ENCODE peak calls at places on chromosomes 16 and 17, in seven cellular contexts. One of them, this sample, is unnamed.

GRCh38 chr16:51391798-51392511 is 240.9 kb upstream of the SALL1 start:
- DNase-seq in left cardiac atrium: no peak
- DNase-seq in heart right ventricle: no peak
- DNase-seq in stimulated activated CD8-positive, alpha-beta memory T cell treated with anti-CD3 and anti-CD28 coated beads, Interleukin-15, amount 100 ng/mL, for 24 hours: no peak
- DNase-seq in stimulated activated naive CD4-positive, alpha-beta T cell treated with Interleukin-2 at 50 U/mL for 16 hours: no peak
- DNase-seq in stimulated activated CD4-positive, alpha-beta T cell treated with anti-CD3 and anti-CD28 coated beads, Interleukin-12 subunit alpha, Interleukin-12 subunit beta, amount 100 ng/mL, for 24 hours: no peak
- DNase-seq in H54: no peak
- DNase-seq in this sample: no peak

GRCh38 chr16:61165797-61166196 is 870.4 kb downstream of the CDH8 start:
- DNase-seq in H54: no peak
- DNase-seq in stimulated activated CD4-positive, alpha-beta T cell treated with anti-CD3 and anti-CD28 coated beads, Interleukin-12 subunit alpha, Interleukin-12 subunit beta, amount 100 ng/mL, for 24 hours: no peak
- DNase-seq in heart right ventricle: no peak
- DNase-seq in left cardiac atrium: no peak
- DNase-seq in stimulated activated naive CD4-positive, alpha-beta T cell treated with Interleukin-2 at 50 U/mL for 16 hours: no peak
- DNase-seq in stimulated activated CD8-positive, alpha-beta memory T cell treated with anti-CD3 and anti-CD28 coated beads, Interleukin-15, amount 100 ng/mL, for 24 hours: no peak
- DNase-seq in this sample: no peak

GRCh38 chr17:413016-413350 is 60.4 kb upstream of the RPH3AL start:
- DNase-seq in stimulated activated CD8-positive, alpha-beta memory T cell treated with anti-CD3 and anti-CD28 coated beads, Interleukin-15, amount 100 ng/mL, for 24 hours: no peak
- DNase-seq in stimulated activated naive CD4-positive, alpha-beta T cell treated with Interleukin-2 at 50 U/mL for 16 hours: no peak
- DNase-seq in heart right ventricle: no peak
- DNase-seq in stimulated activated CD4-positive, alpha-beta T cell treated with anti-CD3 and anti-CD28 coated beads, Interleukin-12 subunit alpha, Interleukin-12 subunit beta, amount 100 ng/mL, for 24 hours: no peak
- DNase-seq in left cardiac atrium: no peak
- DNase-seq in H54: no peak
- DNase-seq in this sample: peak

GRCh38 chr17:17062866-17063265 is 20.6 kb downstream of the MPRIP start:
- DNase-seq in heart right ventricle: no peak
- DNase-seq in left cardiac atrium: peak
- DNase-seq in stimulated activated CD4-positive, alpha-beta T cell treated with anti-CD3 and anti-CD28 coated beads, Interleukin-12 subunit alpha, Interleukin-12 subunit beta, amount 100 ng/mL, for 24 hours: no peak
- DNase-seq in H54: no peak
- DNase-seq in stimulated activated CD8-positive, alpha-beta memory T cell treated with anti-CD3 and anti-CD28 coated beads, Interleukin-15, amount 100 ng/mL, for 24 hours: no peak
- DNase-seq in stimulated activated naive CD4-positive, alpha-beta T cell treated with Interleukin-2 at 50 U/mL for 16 hours: no peak
- DNase-seq in this sample: no peak

GRCh38 chr16:84496991-84497390 is 7.5 kb downstream of the MEAK7 start:
- DNase-seq in left cardiac atrium: no peak
- DNase-seq in stimulated activated CD8-positive, alpha-beta memory T cell treated with anti-CD3 and anti-CD28 coated beads, Interleukin-15, amount 100 ng/mL, for 24 hours: no peak
- DNase-seq in heart right ventricle: no peak
- DNase-seq in stimulated activated naive CD4-positive, alpha-beta T cell treated with Interleukin-2 at 50 U/mL for 16 hours: no peak
- DNase-seq in stimulated activated CD4-positive, alpha-beta T cell treated with anti-CD3 and anti-CD28 coated beads, Interleukin-12 subunit alpha, Interleukin-12 subunit beta, amount 100 ng/mL, for 24 hours: no peak
- DNase-seq in H54: no peak
- DNase-seq in this sample: no peak

GRCh38 chr16:2365397-2365796 is 24.9 kb upstream of the ABCA3 start:
- DNase-seq in stimulated activated naive CD4-positive, alpha-beta T cell treated with Interleukin-2 at 50 U/mL for 16 hours: no peak
- DNase-seq in stimulated activated CD4-positive, alpha-beta T cell treated with anti-CD3 and anti-CD28 coated beads, Interleukin-12 subunit alpha, Interleukin-12 subunit beta, amount 100 ng/mL, for 24 hours: no peak
- DNase-seq in heart right ventricle: no peak
- DNase-seq in stimulated activated CD8-positive, alpha-beta memory T cell treated with anti-CD3 and anti-CD28 coated beads, Interleukin-15, amount 100 ng/mL, for 24 hours: no peak
- DNase-seq in H54: no peak
- DNase-seq in left cardiac atrium: no peak
- DNase-seq in this sample: no peak

GRCh38 chr17:65359016-65359415 is 202.4 kb downstream of the AXIN2 start:
- DNase-seq in H54: peak
- DNase-seq in left cardiac atrium: no peak
- DNase-seq in heart right ventricle: no peak
- DNase-seq in stimulated activated CD8-positive, alpha-beta memory T cell treated with anti-CD3 and anti-CD28 coated beads, Interleukin-15, amount 100 ng/mL, for 24 hours: no peak
- DNase-seq in stimulated activated CD4-positive, alpha-beta T cell treated with anti-CD3 and anti-CD28 coated beads, Interleukin-12 subunit alpha, Interleukin-12 subunit beta, amount 100 ng/mL, for 24 hours: peak
- DNase-seq in stimulated activated naive CD4-positive, alpha-beta T cell treated with Interleukin-2 at 50 U/mL for 16 hours: peak
- DNase-seq in this sample: no peak

GRCh38 chr17:6510321-6511023 is 45.9 kb downstream of the PITPNM3 start:
- DNase-seq in stimulated activated CD8-positive, alpha-beta memory T cell treated with anti-CD3 and anti-CD28 coated beads, Interleukin-15, amount 100 ng/mL, for 24 hours: no peak
- DNase-seq in stimulated activated naive CD4-positive, alpha-beta T cell treated with Interleukin-2 at 50 U/mL for 16 hours: no peak
- DNase-seq in left cardiac atrium: no peak
- DNase-seq in heart right ventricle: no peak
- DNase-seq in H54: peak
- DNase-seq in stimulated activated CD4-positive, alpha-beta T cell treated with anti-CD3 and anti-CD28 coated beads, Interleukin-12 subunit alpha, Interleukin-12 subunit beta, amount 100 ng/mL, for 24 hours: no peak
- DNase-seq in this sample: no peak

GRCh38 chr17:12545877-12546513 is 119.7 kb upstream of the MYOCD start:
- DNase-seq in stimulated activated CD4-positive, alpha-beta T cell treated with anti-CD3 and anti-CD28 coated beads, Interleukin-12 subunit alpha, Interleukin-12 subunit beta, amount 100 ng/mL, for 24 hours: no peak
- DNase-seq in stimulated activated CD8-positive, alpha-beta memory T cell treated with anti-CD3 and anti-CD28 coated beads, Interleukin-15, amount 100 ng/mL, for 24 hours: no peak
- DNase-seq in heart right ventricle: no peak
- DNase-seq in H54: peak
- DNase-seq in left cardiac atrium: no peak
- DNase-seq in stimulated activated naive CD4-positive, alpha-beta T cell treated with Interleukin-2 at 50 U/mL for 16 hours: no peak
- DNase-seq in this sample: no peak

GRCh38 chr16:4313563-4314531 is 2.0 kb upstream of the GLIS2 start:
- DNase-seq in H54: no peak
- DNase-seq in left cardiac atrium: peak
- DNase-seq in stimulated activated CD8-positive, alpha-beta memory T cell treated with anti-CD3 and anti-CD28 coated beads, Interleukin-15, amount 100 ng/mL, for 24 hours: no peak
- DNase-seq in heart right ventricle: peak
- DNase-seq in stimulated activated naive CD4-positive, alpha-beta T cell treated with Interleukin-2 at 50 U/mL for 16 hours: no peak
- DNase-seq in stimulated activated CD4-positive, alpha-beta T cell treated with anti-CD3 and anti-CD28 coated beads, Interleukin-12 subunit alpha, Interleukin-12 subunit beta, amount 100 ng/mL, for 24 hours: no peak
- DNase-seq in this sample: peak

GRCh38 chr16:17465460-17465859 is 5.3 kb downstream of the XYLT1 start:
- DNase-seq in stimulated activated CD4-positive, alpha-beta T cell treated with anti-CD3 and anti-CD28 coated beads, Interleukin-12 subunit alpha, Interleukin-12 subunit beta, amount 100 ng/mL, for 24 hours: no peak
- DNase-seq in H54: no peak
- DNase-seq in stimulated activated CD8-positive, alpha-beta memory T cell treated with anti-CD3 and anti-CD28 coated beads, Interleukin-15, amount 100 ng/mL, for 24 hours: no peak
- DNase-seq in stimulated activated naive CD4-positive, alpha-beta T cell treated with Interleukin-2 at 50 U/mL for 16 hours: no peak
- DNase-seq in left cardiac atrium: no peak
- DNase-seq in heart right ventricle: no peak
- DNase-seq in this sample: no peak

GRCh38 chr16:67548265-67549126 is 13.8 kb upstream of the CTCF start:
- DNase-seq in left cardiac atrium: no peak
- DNase-seq in stimulated activated CD4-positive, alpha-beta T cell treated with anti-CD3 and anti-CD28 coated beads, Interleukin-12 subunit alpha, Interleukin-12 subunit beta, amount 100 ng/mL, for 24 hours: no peak
- DNase-seq in heart right ventricle: no peak
- DNase-seq in stimulated activated CD8-positive, alpha-beta memory T cell treated with anti-CD3 and anti-CD28 coated beads, Interleukin-15, amount 100 ng/mL, for 24 hours: no peak
- DNase-seq in stimulated activated naive CD4-positive, alpha-beta T cell treated with Interleukin-2 at 50 U/mL for 16 hours: no peak
- DNase-seq in H54: no peak
- DNase-seq in this sample: no peak

GRCh38 chr16:22763655-22764054 is 50.3 kb upstream of the HS3ST2 start:
- DNase-seq in stimulated activated CD4-positive, alpha-beta T cell treated with anti-CD3 and anti-CD28 coated beads, Interleukin-12 subunit alpha, Interleukin-12 subunit beta, amount 100 ng/mL, for 24 hours: no peak
- DNase-seq in heart right ventricle: no peak
- DNase-seq in stimulated activated CD8-positive, alpha-beta memory T cell treated with anti-CD3 and anti-CD28 coated beads, Interleukin-15, amount 100 ng/mL, for 24 hours: no peak
- DNase-seq in left cardiac atrium: no peak
- DNase-seq in H54: no peak
- DNase-seq in stimulated activated naive CD4-positive, alpha-beta T cell treated with Interleukin-2 at 50 U/mL for 16 hours: no peak
- DNase-seq in this sample: no peak

GRCh38 chr17:16477255-16477654 is 14.7 kb downstream of the LRRC75A start:
- DNase-seq in left cardiac atrium: peak
- DNase-seq in stimulated activated CD8-positive, alpha-beta memory T cell treated with anti-CD3 and anti-CD28 coated beads, Interleukin-15, amount 100 ng/mL, for 24 hours: no peak
- DNase-seq in stimulated activated naive CD4-positive, alpha-beta T cell treated with Interleukin-2 at 50 U/mL for 16 hours: no peak
- DNase-seq in H54: peak
- DNase-seq in stimulated activated CD4-positive, alpha-beta T cell treated with anti-CD3 and anti-CD28 coated beads, Interleukin-12 subunit alpha, Interleukin-12 subunit beta, amount 100 ng/mL, for 24 hours: no peak
- DNase-seq in heart right ventricle: no peak
- DNase-seq in this sample: peak

This sample was measured in pancreas.